ENCODE peak calls at places on chromosomes 16 and 17, in eight cellular contexts. H is RWPE2, E is fibroblast of lung, G is cardiac muscle cell, M is breast epithelium, O is GM20000, U is kidney epithelial cell, Q is heart left ventricle. S is an unnamed sample.

GRCh38 chr17:4229627-4230026 is 34.2 kb downstream of the ANKFY1 start:
- DNase-seq in H (no peak), E (peak), G (peak), M (no peak), O (no peak), U (no peak), Q (no peak), S (no peak)

GRCh38 chr17:2792541-2793169 is 3.6 kb upstream of the RAP1GAP2 start:
- DNase-seq in H (no peak), E (no peak), G (no peak), M (no peak), O (no peak), U (no peak), Q (no peak), S (no peak)

GRCh38 chr17:80942360-80943345 is 49.0 kb upstream of the CHMP6 start:
- DNase-seq in H (peak), E (peak), G (no peak), M (peak), O (no peak), U (no peak), Q (peak), S (no peak)

GRCh38 chr17:80717661-80718060 is 173.0 kb downstream of the RPTOR start:
- DNase-seq in H (no peak), E (no peak), G (no peak), M (no peak), O (no peak), U (no peak), Q (no peak), S (no peak)

GRCh38 chr16:64952177-64952576 is 169.7 kb downstream of the CDH11 start:
- DNase-seq in H (no peak), E (peak), G (no peak), M (no peak), O (no peak), U (peak), Q (no peak), S (no peak)

GRCh38 chr17:14737984-14738651 is 437.2 kb downstream of the HS3ST3B1 start:
- DNase-seq in H (peak), E (peak), G (no peak), M (peak), O (no peak), U (peak), Q (peak), S (no peak)

GRCh38 chr17:60857521-60857920 is 179.9 kb downstream of the BCAS3 start:
- DNase-seq in H (no peak), E (no peak), G (no peak), M (no peak), O (no peak), U (no peak), Q (no peak), S (no peak)

GRCh38 chr17:4881761-4882555 is 17.4 kb upstream of the C17orf107 start:
- DNase-seq in H (peak), E (peak), G (peak), M (peak), O (peak), U (no peak), Q (no peak), S (peak)

GRCh38 chr16:50711862-50712567 is 18.6 kb downstream of the NOD2 start:
- DNase-seq in H (no peak), E (no peak), G (no peak), M (peak), O (no peak), U (no peak), Q (peak), S (no peak)

GRCh38 chr17:39196820-39197331 is 593 bp downstream of the CACNB1 start:
- DNase-seq in H (no peak), E (no peak), G (peak), M (no peak), O (peak), U (no peak), Q (peak), S (no peak)

GRCh38 chr17:48412841-48413240 is 17.2 kb downstream of the SKAP1 start:
- DNase-seq in H (no peak), E (no peak), G (no peak), M (no peak), O (no peak), U (no peak), Q (no peak), S (no peak)

GRCh38 chr16:4675864-4676786 is 17.2 kb upstream of the NUDT16L1 start:
- DNase-seq in H (no peak), E (no peak), G (peak), M (no peak), O (no peak), U (no peak), Q (peak), S (no peak)

GRCh38 chr17:78996781-78997201 is 12.8 kb downstream of the CANT1 start:
- DNase-seq in H (no peak), E (no peak), G (no peak), M (no peak), O (no peak), U (no peak), Q (no peak), S (no peak)

GRCh38 chr17:49509588-49509917 is 14.5 kb downstream of the NGFR start:
- DNase-seq in H (no peak), E (no peak), G (no peak), M (no peak), O (no peak), U (no peak), Q (no peak), S (no peak)

GRCh38 chr16:73172621-73173312 is 124.8 kb upstream of the ZFHX3 start:
- DNase-seq in H (no peak), E (peak), G (peak), M (peak), O (no peak), U (no peak), Q (peak), S (no peak)
- TF ChIP-seq CTCF in H (peak), E (peak), G (peak), M (peak), O (no peak), U (peak), Q (no peak), S (peak)

GRCh38 chr16:56870271-56870888 is 5.4 kb downstream of the SLC12A3 start:
- DNase-seq in H (no peak), E (no peak), G (no peak), M (no peak), O (no peak), U (no peak), Q (no peak), S (no peak)

GRCh38 chr16:56868175-56868574 is 3.2 kb downstream of the SLC12A3 start:
- DNase-seq in H (no peak), E (no peak), G (no peak), M (no peak), O (no peak), U (no peak), Q (no peak), S (no peak)

GRCh38 chr16:56866955-56867830 is 2.2 kb downstream of the SLC12A3 start:
- DNase-seq in H (no peak), E (peak), G (peak), M (no peak), O (peak), U (no peak), Q (no peak), S (peak)

GRCh38 chr16:56871172-56871593 is 6.2 kb downstream of the SLC12A3 start:
- DNase-seq in H (no peak), E (peak), G (no peak), M (no peak), O (peak), U (no peak), Q (no peak), S (no peak)

DNA sequence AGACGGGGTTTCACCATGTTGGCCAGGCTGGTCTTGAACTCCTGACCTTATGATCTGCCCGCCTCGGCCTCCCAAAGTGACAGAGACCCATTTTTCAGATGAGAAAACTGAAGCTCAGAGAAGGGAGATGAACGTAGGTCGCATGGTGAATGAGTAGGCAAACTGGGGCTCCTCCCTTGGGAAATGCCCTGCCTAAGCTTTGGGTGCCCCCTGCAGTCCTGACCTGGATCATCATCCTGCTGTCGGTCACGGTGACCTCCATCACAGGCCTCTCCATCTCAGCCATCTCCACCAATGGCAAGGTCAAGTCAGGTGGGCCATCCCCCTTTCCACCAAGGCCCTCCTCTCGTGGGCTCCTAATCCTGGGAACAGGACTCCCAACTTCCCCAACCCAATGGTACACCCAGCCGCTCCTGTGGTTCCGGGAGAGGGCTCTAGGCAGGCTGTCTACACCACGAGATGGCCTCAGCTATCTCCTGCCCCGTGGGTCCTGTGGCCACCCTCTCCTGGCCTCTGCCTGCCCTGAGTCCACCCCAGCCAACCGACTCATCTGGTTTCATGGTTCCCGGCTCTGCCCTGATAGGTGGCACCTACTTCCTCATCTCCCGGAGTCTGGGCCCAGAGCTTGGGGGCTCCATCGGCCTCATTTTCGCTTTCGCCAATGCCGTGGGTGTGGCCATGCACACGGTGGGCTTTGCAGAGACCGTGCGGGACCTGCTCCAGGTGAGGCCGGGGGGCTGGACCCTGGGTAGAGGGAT is 4.7 kb downstream of the SLC12A3 start:
- DNase-seq in H (no peak), E (no peak), G (no peak), M (no peak), O (peak), U (no peak), Q (no peak), S (peak)
- TF ChIP-seq CTCF in H (peak), E (no peak), G (peak), M (no peak), O (no peak), U (no peak), Q (no peak), S (peak)

DNA sequence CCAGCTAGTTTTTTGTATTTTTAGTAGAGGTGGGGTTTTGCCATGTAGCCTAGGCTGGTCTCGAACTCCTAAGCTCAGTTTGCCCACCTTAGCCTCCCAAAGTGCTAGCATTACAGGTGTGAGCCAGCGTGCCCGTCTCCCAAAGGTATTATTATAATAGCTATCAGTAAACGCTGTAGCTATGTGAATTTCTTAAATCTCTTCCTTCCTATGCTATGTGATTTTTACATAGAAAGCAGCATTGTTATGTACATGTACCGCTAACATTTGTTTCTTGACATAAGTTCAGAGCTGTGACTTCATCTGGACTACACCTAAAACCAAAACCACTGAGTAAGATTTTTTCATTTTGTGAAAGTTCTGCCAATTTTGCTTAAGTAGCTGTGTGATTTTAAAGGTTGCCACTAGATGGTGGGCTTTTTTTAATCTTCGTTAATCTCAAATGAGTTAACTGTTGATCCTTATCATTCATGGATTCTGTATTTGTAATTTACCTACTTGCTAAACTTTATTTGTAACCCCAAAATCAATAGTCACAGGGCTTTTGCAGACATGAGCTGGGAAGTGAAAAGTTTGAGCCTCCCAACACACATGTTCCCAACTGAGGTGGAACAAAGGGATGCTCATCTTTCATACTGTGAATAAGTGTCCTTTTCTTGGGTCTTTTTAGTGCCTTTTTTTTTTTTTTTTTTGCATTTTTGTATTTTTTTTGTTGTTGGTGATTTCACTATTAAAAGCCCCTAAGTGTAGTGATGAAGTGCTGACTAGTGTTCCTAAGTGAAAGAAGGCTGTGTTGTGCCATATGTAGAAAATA is 21.9 kb downstream of the PRKAR1A start:
- DNase-seq in H (no peak), E (peak), G (no peak), M (no peak), O (no peak), U (no peak), Q (no peak), S (no peak)
- TF ChIP-seq CTCF in H (peak), E (peak), G (peak), M (peak), O (no peak), U (peak), Q (peak), S (peak)

GRCh38 chr16:66161942-66162341 is 204.5 kb upstream of the CDH5 start:
- DNase-seq in H (no peak), E (no peak), G (no peak), M (no peak), O (no peak), U (no peak), Q (no peak), S (no peak)

GRCh38 chr16:66155933-66156332 is 210.6 kb upstream of the CDH5 start:
- DNase-seq in H (no peak), E (no peak), G (no peak), M (no peak), O (no peak), U (no peak), Q (no peak), S (no peak)

GRCh38 chr16:66156538-66156937 is 210.0 kb upstream of the CDH5 start:
- DNase-seq in H (no peak), E (no peak), G (no peak), M (no peak), O (no peak), U (no peak), Q (no peak), S (no peak)

GRCh38 chr16:66164581-66164980 is 201.9 kb upstream of the CDH5 start:
- DNase-seq in H (no peak), E (no peak), G (no peak), M (no peak), O (no peak), U (no peak), Q (no peak), S (no peak)

GRCh38 chr16:66159987-66160386 is 206.5 kb upstream of the CDH5 start:
- DNase-seq in H (no peak), E (peak), G (no peak), M (no peak), O (no peak), U (no peak), Q (no peak), S (no peak)
- TF ChIP-seq CTCF in H (peak), E (peak), G (no peak), M (no peak), O (no peak), U (no peak), Q (no peak), S (no peak)

DNA sequence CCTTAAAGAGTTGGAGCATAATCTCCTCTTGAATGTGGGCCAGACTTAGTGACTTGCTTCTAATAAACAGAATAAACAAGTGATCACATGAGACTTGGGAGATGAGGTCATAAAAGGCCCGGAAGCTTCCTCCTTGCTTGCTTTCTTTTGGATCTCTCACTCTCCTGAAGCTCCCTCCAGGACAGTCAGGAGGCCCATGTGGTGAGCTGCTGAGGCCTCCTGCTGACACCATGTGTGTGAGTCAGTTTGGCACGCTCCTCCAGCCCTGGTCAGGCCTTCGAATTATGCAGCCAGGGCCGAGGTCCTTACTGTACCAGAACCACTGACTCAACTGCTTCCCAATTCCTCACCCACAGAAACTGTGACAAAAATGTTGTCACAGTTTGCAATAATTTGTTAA is 53.2 kb downstream of the NDEL1 start:
- DNase-seq in H (no peak), E (peak), G (no peak), M (no peak), O (no peak), U (peak), Q (peak), S (no peak)
- TF ChIP-seq CTCF in H (no peak), E (peak), G (peak), M (no peak), O (no peak), U (no peak), Q (no peak), S (no peak)

GRCh38 chr17:82061047-82061925 is 4.3 kb downstream of the DUS1L start:
- DNase-seq in H (no peak), E (no peak), G (no peak), M (no peak), O (no peak), U (no peak), Q (no peak), S (no peak)

GRCh38 chr17:82060614-82061013 is 5.0 kb downstream of the DUS1L start:
- DNase-seq in H (no peak), E (no peak), G (no peak), M (no peak), O (no peak), U (no peak), Q (no peak), S (no peak)

GRCh38 chr17:82062984-82063368 is 2.6 kb downstream of the DUS1L start:
- DNase-seq in H (no peak), E (no peak), G (no peak), M (no peak), O (no peak), U (no peak), Q (no peak), S (no peak)

GRCh38 chr17:82063424-82064415 is 1.9 kb downstream of the DUS1L start:
- DNase-seq in H (no peak), E (no peak), G (no peak), M (no peak), O (no peak), U (no peak), Q (no peak), S (no peak)

GRCh38 chr17:82062076-82062983 is 3.3 kb downstream of the DUS1L start:
- DNase-seq in H (no peak), E (no peak), G (no peak), M (no peak), O (no peak), U (no peak), Q (no peak), S (no peak)
- TF ChIP-seq CTCF in H (no peak), E (no peak), G (no peak), M (no peak), O (no peak), U (no peak), Q (no peak), S (no peak)

GRCh38 chr17:56821847-56822534 is 11.7 kb downstream of the C17orf67 start:
- DNase-seq in H (no peak), E (no peak), G (no peak), M (no peak), O (no peak), U (no peak), Q (no peak), S (no peak)
- TF ChIP-seq CTCF in H (no peak), E (no peak), G (no peak), M (no peak), O (no peak), U (no peak), Q (no peak), S (no peak)

S was measured in endothelial cell.